ENCODE peak calls at places on chromosomes 6 and 20, in eight cellular contexts. One of them, this sample, is unnamed.

GRCh38 chr6:19599813-19600464 is 237.2 kb upstream of the ID4 start:
- DNase-seq in AG04449: no peak
- DNase-seq in HFFc6: no peak
- DNase-seq in ovary: no peak
- DNase-seq in lung: no peak
- DNase-seq in A549: no peak
- DNase-seq in endodermal cell: no peak
- DNase-seq in WTC11: no peak
- DNase-seq in this sample: no peak

GRCh38 chr20:36098364-36098763 is 56.2 kb upstream of the EPB41L1 start:
- DNase-seq in WTC11: no peak
- DNase-seq in HFFc6: no peak
- DNase-seq in AG04449: no peak
- DNase-seq in A549: no peak
- DNase-seq in ovary: no peak
- DNase-seq in lung: no peak
- DNase-seq in endodermal cell: no peak
- DNase-seq in this sample: peak; percentile 7

GRCh38 chr6:98992494-98992893 is 44.7 kb upstream of the FBXL4 start:
- DNase-seq in lung: no peak
- DNase-seq in HFFc6: no peak
- DNase-seq in ovary: no peak
- DNase-seq in A549: no peak
- DNase-seq in WTC11: no peak
- DNase-seq in AG04449: no peak
- DNase-seq in endodermal cell: no peak
- DNase-seq in this sample: no peak

GRCh38 chr20:58039569-58040092 is 188.8 kb downstream of the ANKRD60 start:
- DNase-seq in HFFc6: no peak
- DNase-seq in lung: no peak
- DNase-seq in AG04449: no peak
- DNase-seq in A549: no peak
- DNase-seq in ovary: no peak
- DNase-seq in WTC11: no peak
- DNase-seq in endodermal cell: no peak
- DNase-seq in this sample: no peak

GRCh38 chr20:50112512-50113419 is at the start of gene UBE2V1:
- DNase-seq in endodermal cell: peak; percentile 95
- DNase-seq in A549: peak; percentile 89
- DNase-seq in AG04449: no peak
- DNase-seq in lung: peak; percentile 90
- DNase-seq in WTC11: peak; percentile 81
- DNase-seq in ovary: peak; percentile 90
- DNase-seq in HFFc6: peak; percentile 63
- DNase-seq in this sample: peak; percentile 93

GRCh38 chr6:9408718-9409117 is 973.4 kb upstream of the SLC35B3 start:
- DNase-seq in ovary: no peak
- DNase-seq in AG04449: no peak
- DNase-seq in endodermal cell: no peak
- DNase-seq in HFFc6: peak; percentile 8
- DNase-seq in WTC11: no peak
- DNase-seq in lung: no peak
- DNase-seq in A549: no peak
- DNase-seq in this sample: no peak

GRCh38 chr6:63923139-63923739 is 287.6 kb downstream of the PHF3 start:
- DNase-seq in lung: no peak
- DNase-seq in HFFc6: peak; percentile 32
- DNase-seq in ovary: no peak
- DNase-seq in WTC11: no peak
- DNase-seq in A549: peak; percentile 31
- DNase-seq in endodermal cell: no peak
- DNase-seq in AG04449: no peak
- DNase-seq in this sample: no peak

GRCh38 chr6:129359811-129360787 is 349.9 kb downstream of the ARHGAP18 start:
- DNase-seq in endodermal cell: no peak
- DNase-seq in ovary: no peak
- DNase-seq in lung: no peak
- DNase-seq in HFFc6: peak; percentile 17
- DNase-seq in WTC11: no peak
- DNase-seq in A549: no peak
- DNase-seq in AG04449: no peak
- DNase-seq in this sample: no peak

GRCh38 chr6:47047479-47048411 is 5.6 kb upstream of the ADGRF1 start:
- DNase-seq in endodermal cell: peak; percentile 90
- DNase-seq in HFFc6: peak; percentile 78
- DNase-seq in AG04449: no peak
- DNase-seq in lung: peak; percentile 61
- DNase-seq in ovary: peak; percentile 31
- DNase-seq in WTC11: peak; percentile 50
- DNase-seq in A549: peak; percentile 83
- DNase-seq in this sample: peak; percentile 51

GRCh38 chr6:156282087-156282486 is 495.1 kb upstream of the ARID1B start:
- DNase-seq in lung: no peak
- DNase-seq in HFFc6: no peak
- DNase-seq in AG04449: no peak
- DNase-seq in A549: no peak
- DNase-seq in ovary: no peak
- DNase-seq in endodermal cell: no peak
- DNase-seq in WTC11: no peak
- DNase-seq in this sample: no peak

GRCh38 chr6:156280131-156280530 is 497.0 kb upstream of the ARID1B start:
- DNase-seq in ovary: no peak
- DNase-seq in AG04449: no peak
- DNase-seq in WTC11: no peak
- DNase-seq in HFFc6: no peak
- DNase-seq in endodermal cell: no peak
- DNase-seq in lung: no peak
- DNase-seq in A549: no peak
- DNase-seq in this sample: no peak

GRCh38 chr6:156279306-156279969 is 497.7 kb upstream of the ARID1B start:
- DNase-seq in AG04449: no peak
- DNase-seq in WTC11: no peak
- DNase-seq in lung: no peak
- DNase-seq in endodermal cell: no peak
- DNase-seq in A549: no peak
- DNase-seq in HFFc6: no peak
- DNase-seq in ovary: no peak
- DNase-seq in this sample: no peak

DNA sequence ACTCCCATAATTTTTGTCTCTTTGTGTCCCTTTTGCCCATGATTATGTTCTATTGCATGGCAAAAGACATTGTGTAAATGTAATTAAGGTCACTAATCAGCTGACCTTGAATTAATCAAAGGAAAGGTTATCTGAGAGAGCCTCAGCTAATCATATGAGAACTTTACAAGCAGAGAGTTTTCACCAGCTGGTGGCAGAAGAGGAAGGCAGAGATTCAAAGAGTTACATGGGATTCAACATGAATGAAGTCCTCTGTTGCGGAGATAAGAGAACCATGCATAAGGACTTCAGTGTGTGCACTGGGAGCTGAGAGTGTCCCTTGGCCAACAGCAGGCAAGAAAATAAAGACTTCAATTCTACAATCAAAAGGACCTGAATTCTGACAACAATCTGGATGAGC is 494.1 kb upstream of the ARID1B start:
- DNase-seq in AG04449: no peak
- DNase-seq in HFFc6: no peak
- DNase-seq in lung: no peak
- DNase-seq in A549: no peak
- DNase-seq in WTC11: no peak
- DNase-seq in endodermal cell: no peak
- DNase-seq in ovary: no peak
- DNase-seq in this sample: no peak
- TF ChIP-seq CTCF in AG04449: no peak
- TF ChIP-seq CTCF in HFFc6: no peak
- TF ChIP-seq CTCF in lung: no peak
- TF ChIP-seq CTCF in A549: no peak
- TF ChIP-seq CTCF in WTC11: no peak
- TF ChIP-seq CTCF in endodermal cell: peak; percentile 45
- TF ChIP-seq CTCF in ovary: no peak
- TF ChIP-seq CTCF in this sample: no peak

DNA sequence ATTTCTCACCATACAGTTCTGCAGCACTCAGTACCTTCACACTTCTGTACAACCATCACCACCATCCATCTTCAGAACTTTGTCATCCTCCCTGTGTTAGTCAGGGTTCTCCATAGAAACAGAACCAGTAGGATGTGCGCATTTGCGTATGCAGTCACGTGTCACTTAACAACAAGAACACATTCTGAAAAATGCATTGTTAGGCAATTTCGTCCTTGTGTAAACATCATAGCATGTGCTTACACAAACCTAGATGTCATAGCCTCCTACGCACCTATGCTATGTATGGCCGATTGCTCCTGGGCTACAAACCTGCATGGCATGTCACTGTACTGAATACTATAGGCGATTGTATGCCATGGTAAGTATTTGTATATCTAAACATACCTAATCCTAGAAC is 66.2 kb upstream of the PTPRT start:
- DNase-seq in AG04449: no peak
- DNase-seq in A549: peak; percentile 11
- DNase-seq in ovary: no peak
- DNase-seq in lung: no peak
- DNase-seq in endodermal cell: no peak
- DNase-seq in WTC11: no peak
- DNase-seq in HFFc6: no peak
- DNase-seq in this sample: no peak
- TF ChIP-seq CTCF in AG04449: no peak
- TF ChIP-seq CTCF in A549: no peak
- TF ChIP-seq CTCF in ovary: no peak
- TF ChIP-seq CTCF in lung: no peak
- TF ChIP-seq CTCF in endodermal cell: no peak
- TF ChIP-seq CTCF in WTC11: no peak
- TF ChIP-seq CTCF in HFFc6: no peak
- TF ChIP-seq CTCF in this sample: no peak

GRCh38 chr6:87553159-87553765 is 36.5 kb downstream of the RARS2 start:
- DNase-seq in AG04449: no peak
- DNase-seq in ovary: no peak
- DNase-seq in HFFc6: no peak
- DNase-seq in A549: no peak
- DNase-seq in endodermal cell: no peak
- DNase-seq in WTC11: no peak
- DNase-seq in lung: no peak
- DNase-seq in this sample: no peak

GRCh38 chr6:87555506-87555905 is 34.3 kb downstream of the RARS2 start:
- DNase-seq in lung: no peak
- DNase-seq in WTC11: no peak
- DNase-seq in HFFc6: no peak
- DNase-seq in AG04449: no peak
- DNase-seq in A549: no peak
- DNase-seq in endodermal cell: no peak
- DNase-seq in ovary: no peak
- DNase-seq in this sample: no peak

DNA sequence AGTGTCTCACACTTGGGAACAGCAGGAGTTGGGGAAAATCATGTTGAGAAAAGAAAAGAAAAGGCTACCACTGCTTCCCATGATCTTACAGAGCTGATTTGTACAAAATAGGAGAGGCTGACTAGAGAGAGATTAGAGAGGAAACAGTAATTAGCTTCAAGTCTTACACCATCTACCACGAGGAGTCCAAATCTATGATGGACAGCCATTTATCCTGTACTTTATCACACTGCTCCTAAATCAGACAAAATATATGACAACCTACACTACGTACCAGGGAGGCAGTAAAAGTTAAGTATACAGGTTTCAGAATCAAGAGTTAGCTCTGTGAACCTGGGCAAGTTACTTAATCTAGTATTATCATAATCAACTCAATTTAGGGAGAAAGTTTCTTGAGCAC is 38.0 kb downstream of the RARS2 start:
- DNase-seq in endodermal cell: no peak
- DNase-seq in A549: no peak
- DNase-seq in HFFc6: no peak
- DNase-seq in WTC11: no peak
- DNase-seq in lung: no peak
- DNase-seq in ovary: no peak
- DNase-seq in AG04449: no peak
- DNase-seq in this sample: no peak
- TF ChIP-seq CTCF in endodermal cell: no peak
- TF ChIP-seq CTCF in A549: no peak
- TF ChIP-seq CTCF in HFFc6: no peak
- TF ChIP-seq CTCF in WTC11: no peak
- TF ChIP-seq CTCF in lung: no peak
- TF ChIP-seq CTCF in ovary: no peak
- TF ChIP-seq CTCF in AG04449: no peak
- TF ChIP-seq CTCF in this sample: no peak

DNA sequence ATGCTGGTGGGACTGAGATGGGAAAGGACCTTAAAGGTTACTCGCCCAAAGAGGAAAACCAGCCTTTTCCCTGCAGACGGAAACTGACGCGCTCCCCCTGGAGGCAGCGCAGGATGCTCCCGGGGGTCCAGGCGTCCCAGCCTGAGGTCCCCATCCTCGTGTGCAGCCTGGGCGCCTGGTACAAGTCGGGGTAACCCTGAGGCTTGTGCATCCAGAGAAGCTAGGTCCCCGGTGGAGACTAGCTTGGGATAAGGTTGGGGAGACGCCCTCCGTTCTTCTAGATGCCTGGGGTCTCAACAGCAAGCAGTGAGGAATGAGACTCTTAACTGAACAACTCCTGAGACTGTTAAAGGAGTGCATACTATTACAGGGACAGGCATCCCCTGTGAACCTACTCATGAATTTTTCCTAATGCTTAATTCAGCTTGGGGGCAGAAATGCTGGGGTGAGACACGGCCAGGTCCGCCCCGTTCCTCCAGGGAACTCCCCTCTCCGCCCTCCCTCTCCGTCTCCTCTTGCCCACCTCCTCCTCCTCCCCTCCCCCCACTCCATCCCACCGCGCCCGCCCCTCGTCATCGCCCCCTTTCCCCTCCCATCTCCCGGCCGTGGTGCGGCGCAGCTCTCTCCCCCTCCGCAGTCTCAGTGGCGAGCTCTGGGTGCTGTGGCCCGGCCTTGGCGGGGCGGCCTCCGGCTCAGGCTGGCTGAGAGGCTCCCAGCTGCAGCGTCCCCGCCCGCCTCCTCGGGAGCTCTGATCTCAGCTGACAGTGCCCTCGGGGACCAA is at the start of gene PRSS35:
- DNase-seq in HFFc6: peak; percentile 16
- DNase-seq in endodermal cell: peak; percentile 95
- DNase-seq in lung: no peak
- DNase-seq in WTC11: peak; percentile 85
- DNase-seq in A549: peak; percentile 57
- DNase-seq in AG04449: no peak
- DNase-seq in ovary: peak; percentile 63
- DNase-seq in this sample: peak; percentile 29
- TF ChIP-seq CTCF in HFFc6: peak; percentile 87
- TF ChIP-seq CTCF in endodermal cell: peak; percentile 97
- TF ChIP-seq CTCF in lung: peak; percentile 28
- TF ChIP-seq CTCF in WTC11: peak; percentile 62
- TF ChIP-seq CTCF in A549: peak; percentile 76
- TF ChIP-seq CTCF in AG04449: peak; percentile 90
- TF ChIP-seq CTCF in ovary: peak; percentile 32
- TF ChIP-seq CTCF in this sample: peak; percentile 38

DNA sequence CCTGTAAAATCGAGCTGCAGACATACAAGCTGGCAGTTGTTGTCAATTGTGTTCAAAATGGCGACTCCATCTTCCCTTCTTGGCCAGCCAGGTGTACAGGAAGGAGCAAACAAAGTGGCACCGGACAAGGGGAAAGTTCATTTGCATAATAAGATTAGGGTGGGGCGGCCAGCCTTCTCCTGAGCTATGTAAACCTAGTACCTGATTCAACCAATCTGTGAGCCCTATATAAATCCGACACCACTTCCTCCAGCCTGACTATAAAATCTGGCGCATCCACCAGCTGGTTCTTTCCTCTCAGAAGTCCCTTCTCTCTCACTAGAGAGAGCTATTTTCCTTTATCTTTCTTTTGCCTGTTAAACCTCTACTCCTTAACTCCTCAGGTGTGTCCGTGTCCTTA is 8.1 kb upstream of the HBS1L start:
- DNase-seq in A549: no peak
- DNase-seq in AG04449: no peak
- DNase-seq in WTC11: no peak
- DNase-seq in endodermal cell: no peak
- DNase-seq in HFFc6: no peak
- DNase-seq in ovary: no peak
- DNase-seq in lung: no peak
- DNase-seq in this sample: no peak
- TF ChIP-seq CTCF in A549: no peak
- TF ChIP-seq CTCF in AG04449: no peak
- TF ChIP-seq CTCF in WTC11: no peak
- TF ChIP-seq CTCF in endodermal cell: peak; percentile 11
- TF ChIP-seq CTCF in HFFc6: no peak
- TF ChIP-seq CTCF in ovary: no peak
- TF ChIP-seq CTCF in lung: no peak
- TF ChIP-seq CTCF in this sample: no peak